ENCODE peak calls at places on chromosome 4, in four cellular contexts. N, O, W and P are unnamed samples.

GRCh38 chr4:86834901-86835300 is 14.3 kb downstream of the SLC10A6 start:
- DNase-seq in O (no peak), W (no peak), N (no peak), P (no peak)

GRCh38 chr4:73311428-73311827 is 52.8 kb upstream of the ANKRD17 start:
- DNase-seq in O (no peak), W (no peak), N (no peak), P (no peak)

GRCh38 chr4:54940996-54941395 is 184.4 kb downstream of the KDR start:
- DNase-seq in N (no peak), W (no peak), O (no peak), P (no peak)

GRCh38 chr4:86033171-86033570 is 326.7 kb downstream of the MAPK10 start:
- DNase-seq in W (peak; percentile 58), O (no peak), N (no peak), P (no peak)

GRCh38 chr4:152709675-152710438 is 30.1 kb upstream of the TMEM154 start:
- DNase-seq in N (no peak), O (no peak), W (no peak), P (no peak)

GRCh38 chr4:188778880-188779279 is 639.6 kb downstream of the TRIML1 start:
- DNase-seq in W (no peak), O (no peak), N (no peak), P (no peak)

GRCh38 chr4:143514432-143514831 is 930 bp downstream of the SMARCA5 start:
- DNase-seq in W (peak; percentile 40), O (peak; percentile 67), N (peak; percentile 46), P (peak; percentile 10)

GRCh38 chr4:83679692-83680091 is 143.8 kb downstream of the GPAT3 start:
- DNase-seq in N (no peak), W (no peak), O (no peak), P (no peak)

GRCh38 chr4:87079967-87080366 is 140.5 kb downstream of the KLHL8 start:
- DNase-seq in W (no peak), O (no peak), N (no peak), P (no peak)

GRCh38 chr4:26574563-26574962 is 9.3 kb upstream of the TBC1D19 start:
- DNase-seq in O (no peak), W (no peak), N (no peak), P (no peak)

GRCh38 chr4:5759236-5760075 is 48.5 kb downstream of the EVC start:
- DNase-seq in W (no peak), N (no peak), O (no peak), P (no peak)

GRCh38 chr4:151668687-151669402 is 92.0 kb downstream of the GATB start:
- DNase-seq in W (no peak), N (no peak), O (no peak), P (no peak)

GRCh38 chr4:1413687-1414479 is 7.6 kb upstream of the NKX1-1 start:
- DNase-seq in O (no peak), N (peak; percentile 27), W (no peak), P (no peak)

GRCh38 chr4:98516441-98517323 is 141.7 kb downstream of the TSPAN5 start:
- DNase-seq in N (no peak), O (no peak), W (no peak), P (no peak)

DNA sequence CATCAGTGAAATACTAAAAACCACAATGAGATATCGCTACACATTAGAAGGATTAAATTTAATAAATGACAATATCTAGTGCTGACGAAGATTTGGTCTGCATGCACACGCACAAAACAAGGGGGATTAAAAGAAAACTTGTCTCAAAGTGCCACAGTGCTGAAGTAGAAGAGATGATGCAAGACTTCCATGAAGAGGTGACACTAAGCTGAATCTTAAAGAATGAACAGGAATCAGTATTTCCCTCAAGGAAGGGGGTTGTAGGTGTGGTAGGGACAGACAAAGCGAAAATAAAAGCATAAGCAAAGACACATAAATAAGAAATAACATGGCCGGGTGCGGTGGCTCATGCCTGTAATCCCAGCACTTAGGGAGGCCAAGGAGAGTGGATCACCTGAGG is 33.5 kb downstream of the CNOT6L start:
- DNase-seq in N (no peak), W (no peak), O (no peak), P (no peak)
- H3K4me1 ChIP-seq in N (no peaks in the 10 kb centered on the region), W (peaks cover 4% of the 10 kb centered on the region), O (peaks cover 3% of the 10 kb centered on the region), P (peaks cover 53% of the 10 kb centered on the region)

GRCh38 chr4:123250843-123251242 is 145.8 kb upstream of the SPRY1 start:
- DNase-seq in O (no peak), W (peak; percentile 78), N (no peak), P (no peak)

GRCh38 chr4:123244233-123244632 is 152.4 kb upstream of the SPRY1 start:
- DNase-seq in N (no peak), W (peak; percentile 16), O (no peak), P (no peak)

GRCh38 chr4:123248260-123248659 is 148.3 kb upstream of the SPRY1 start:
- DNase-seq in W (no peak), O (no peak), N (no peak), P (no peak)

GRCh38 chr4:123249821-123250220 is 146.8 kb upstream of the SPRY1 start:
- DNase-seq in N (no peak), O (no peak), W (no peak), P (no peak)

GRCh38 chr4:123246085-123246484 is 150.5 kb upstream of the SPRY1 start:
- DNase-seq in O (no peak), W (no peak), N (no peak), P (no peak)
- H3K4me1 ChIP-seq in O (peaks cover 6% of the 10 kb centered on the region), W (no peaks in the 10 kb centered on the region), N (no peaks in the 10 kb centered on the region), P (no peaks in the 10 kb centered on the region)

GRCh38 chr4:47562297-47562696 is 77.2 kb downstream of the ATP10D start:
- DNase-seq in N (no peak), O (no peak), W (no peak), P (peak; percentile 3)

GRCh38 chr4:47570816-47571215 is 85.7 kb downstream of the ATP10D start:
- DNase-seq in N (no peak), O (no peak), W (no peak), P (no peak)

GRCh38 chr4:47566566-47566965 is 81.5 kb downstream of the ATP10D start:
- DNase-seq in O (no peak), W (no peak), N (no peak), P (no peak)

GRCh38 chr4:47566975-47567374 is 81.9 kb downstream of the ATP10D start:
- DNase-seq in O (no peak), W (no peak), N (no peak), P (no peak)

DNA sequence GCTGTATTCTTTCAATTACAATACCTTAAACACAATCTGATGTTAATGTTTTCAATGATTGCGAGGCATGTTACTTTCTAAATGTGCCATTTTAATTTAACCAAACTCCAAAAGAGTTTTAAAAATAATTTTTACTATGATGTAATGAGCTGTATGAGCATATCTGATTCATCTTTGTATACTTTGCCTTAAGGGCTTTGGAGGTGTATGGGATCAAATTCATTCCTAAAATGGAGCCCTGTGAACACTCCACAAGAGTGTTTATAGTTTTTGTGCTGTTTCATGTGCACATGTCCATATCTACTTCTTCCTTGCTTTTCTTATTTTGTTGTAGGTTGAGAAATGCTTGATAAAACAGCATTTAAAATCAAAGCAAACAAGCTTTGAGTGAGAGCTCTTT is 82.4 kb downstream of the ATP10D start:
- DNase-seq in W (no peak), O (no peak), N (no peak), P (no peak)
- H3K4me1 ChIP-seq in W (no peaks in the 10 kb centered on the region), O (no peaks in the 10 kb centered on the region), N (no peaks in the 10 kb centered on the region), P (no peaks in the 10 kb centered on the region)

DNA sequence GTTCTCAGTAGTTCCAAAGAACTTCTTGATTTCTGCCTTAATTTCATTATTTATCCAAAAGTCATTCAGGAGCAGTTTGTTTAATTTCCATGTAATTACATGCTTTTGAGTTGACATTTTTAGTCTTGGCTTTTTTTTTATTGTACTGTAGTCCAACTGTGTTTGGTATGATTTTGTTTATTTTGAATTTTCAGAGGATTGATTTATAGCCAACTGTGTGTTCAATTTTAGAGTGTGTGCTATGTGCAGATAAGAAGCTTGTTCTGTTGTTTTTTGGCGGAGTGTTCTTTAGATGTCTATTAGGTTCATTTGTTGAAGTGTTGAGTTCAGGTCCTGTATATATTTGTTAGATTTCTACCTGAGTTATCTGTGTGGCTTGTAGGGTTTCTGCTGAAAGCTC is 533.6 kb downstream of the TRAM1L1 start:
- DNase-seq in N (no peak), O (no peak), W (no peak), P (no peak)
- H3K4me1 ChIP-seq in N (no peaks in the 10 kb centered on the region), O (no peaks in the 10 kb centered on the region), W (no peaks in the 10 kb centered on the region), P (no peaks in the 10 kb centered on the region)

DNA sequence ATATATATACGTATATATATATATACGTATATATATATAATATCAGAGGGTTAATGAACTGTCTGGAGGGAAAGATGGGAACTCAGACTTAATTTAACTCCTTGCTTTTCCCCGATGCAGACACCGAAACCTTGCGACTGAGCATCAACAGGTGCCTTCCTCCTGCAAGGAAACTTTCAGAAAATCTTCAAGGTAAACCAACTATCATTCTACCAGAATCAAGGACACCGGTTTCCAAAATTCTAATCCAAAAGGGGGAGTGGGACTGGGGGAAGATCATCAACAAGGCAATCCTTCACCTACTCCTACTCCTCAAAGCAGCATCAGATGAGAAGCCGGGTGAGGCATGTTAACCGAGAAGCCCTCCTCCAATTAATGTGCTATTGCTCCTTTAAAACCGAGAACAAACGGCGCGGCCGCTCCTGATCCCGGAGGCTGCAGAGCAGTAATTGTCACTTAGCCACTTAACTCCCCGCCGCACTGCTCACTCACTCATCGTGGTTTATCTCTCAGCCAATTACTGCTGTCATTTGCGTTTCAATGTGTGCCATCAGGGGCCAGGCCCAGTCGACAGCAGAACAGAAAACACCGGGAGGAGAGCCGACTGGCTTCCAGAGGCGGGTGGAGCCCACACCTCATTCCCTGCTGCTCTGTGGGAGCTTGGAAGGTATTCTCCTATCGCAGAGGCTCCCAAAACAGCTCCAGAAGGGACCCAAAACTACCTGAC is 61.7 kb downstream of the MAML3 start:
- DNase-seq in O (peak; percentile 69), W (peak; percentile 39), N (peak; percentile 81), P (no peak)
- H3K4me1 ChIP-seq in O (peaks cover 12% of the 10 kb centered on the region), W (peaks cover 44% of the 10 kb centered on the region), N (peaks cover 22% of the 10 kb centered on the region), P (peaks cover 37% of the 10 kb centered on the region)

GRCh38 chr4:112287258-112287873 is 1.7 kb upstream of the TIFA start:
- DNase-seq in W (no peak), N (no peak), O (no peak), P (no peak)
- H3K4me1 ChIP-seq in W (peaks cover 8% of the 10 kb centered on the region), N (no peaks in the 10 kb centered on the region), O (no peaks in the 10 kb centered on the region), P (peaks cover 42% of the 10 kb centered on the region)